ENCODE peak calls at places on chromosomes 11 and 22, in six cellular contexts. W, R, H, G, Z and P are unnamed samples.

GRCh38 chr11:125625225-125625593 is 246 bp downstream of the CHEK1 start:
- DNase-seq in W (no peak), R (no peak), H (peak), G (no peak), Z (no peak), P (no peak)

GRCh38 chr22:27962268-27963191 is 43.5 kb upstream of the PITPNB start:
- DNase-seq in W (no peak), R (peak), H (no peak), G (no peak), Z (no peak), P (no peak)

GRCh38 chr11:117793521-117793920 is 3.5 kb downstream of the DSCAML1 start:
- DNase-seq in W (no peak), R (no peak), H (no peak), G (no peak), Z (no peak), P (no peak)

GRCh38 chr11:94740975-94741707 is 27.0 kb upstream of the AMOTL1 start:
- DNase-seq in W (peak), R (peak), H (peak), G (peak), Z (peak), P (peak)

GRCh38 chr11:9950462-9950861 is 286.6 kb downstream of the SWAP70 start:
- DNase-seq in W (no peak), R (no peak), H (no peak), G (no peak), Z (no peak), P (no peak)

GRCh38 chr11:47354913-47355282 is 2.4 kb upstream of the MYBPC3 start:
- DNase-seq in W (no peak), R (no peak), H (no peak), G (no peak), Z (no peak), P (no peak)

GRCh38 chr11:23755076-23755475 is 741.8 kb upstream of the LUZP2 start:
- DNase-seq in W (no peak), R (no peak), H (no peak), G (no peak), Z (no peak), P (no peak)

GRCh38 chr11:46238078-46238966 is 39.1 kb upstream of the CREB3L1 start:
- DNase-seq in W (peak), R (peak), H (peak), G (peak), Z (peak), P (no peak)

GRCh38 chr11:130785376-130786110 is 130.7 kb downstream of the SNX19 start:
- DNase-seq in W (no peak), R (no peak), H (no peak), G (peak), Z (peak), P (no peak)

GRCh38 chr11:5712507-5712906 is 22.9 kb downstream of the TRIM22 start:
- DNase-seq in W (no peak), R (no peak), H (peak), G (no peak), Z (no peak), P (no peak)

GRCh38 chr11:114384487-114384886 is 15.8 kb downstream of the C11orf71 start:
- DNase-seq in W (no peak), R (no peak), H (no peak), G (peak), Z (no peak), P (no peak)

GRCh38 chr11:105856954-105857353 is 165.1 kb downstream of the MSANTD4 start:
- DNase-seq in W (no peak), R (no peak), H (no peak), G (no peak), Z (no peak), P (no peak)

GRCh38 chr22:19719055-19719482 is 4.3 kb upstream of the GP1BB start:
- DNase-seq in W (no peak), R (no peak), H (no peak), G (no peak), Z (no peak), P (no peak)

GRCh38 chr11:73237471-73238290 is 19.6 kb downstream of the P2RY2 start:
- DNase-seq in W (peak), R (peak), H (no peak), G (no peak), Z (peak), P (no peak)

GRCh38 chr11:98772799-98773198 is 247.9 kb upstream of the CNTN5 start:
- DNase-seq in W (no peak), R (no peak), H (no peak), G (no peak), Z (no peak), P (no peak)

GRCh38 chr11:64128255-64129006 is 37.5 kb downstream of the MACROD1 start:
- DNase-seq in W (no peak), R (no peak), H (no peak), G (no peak), Z (no peak), P (no peak)

GRCh38 chr11:69654001-69654659 is 13.2 kb downstream of the CCND1 start:
- DNase-seq in W (no peak), R (no peak), H (peak), G (no peak), Z (no peak), P (no peak)

GRCh38 chr11:135004495-135004894 is 592.5 kb upstream of the B3GAT1 start:
- DNase-seq in W (no peak), R (no peak), H (no peak), G (no peak), Z (peak), P (no peak)

GRCh38 chr11:4626207-4627105 is 10.8 kb upstream of the OR51D1 start:
- DNase-seq in W (no peak), R (no peak), H (peak), G (peak), Z (peak), P (peak)

GRCh38 chr11:59669611-59670009 is 773 bp upstream of the PATL1 start:
- DNase-seq in W (no peak), R (peak), H (peak), G (no peak), Z (peak), P (peak)

GRCh38 chr22:22882033-22882717 is 5.4 kb upstream of the IGLL5 start:
- DNase-seq in W (no peak), R (no peak), H (no peak), G (no peak), Z (no peak), P (no peak)

GRCh38 chr22:29581799-29582198 is 886 bp upstream of the NIPSNAP1 start:
- DNase-seq in W (no peak), R (no peak), H (peak), G (no peak), Z (no peak), P (no peak)